ENCODE peak calls at places on chromosome 9, in seven cellular contexts. B is activated T-cell treated with anti-CD3 and anti-CD28 coated beads, Interleukin-2, amount 50 U/mL, for 72 hours; S is posterior cingulate gyrus; L is stimulated activated CD8-positive, alpha-beta memory T cell treated with anti-CD3 and anti-CD28 coated beads, Interleukin-4, amount 100 ng/mL, for 24 hours; G is activated naive CD4-positive, alpha-beta T cell treated with anti-CD3 and anti-CD28 coated beads, Interleukin-2, amount 50 U/mL, for 16 hours; V is SIG-M5; R is fibroblast of mammary gland. P is an unnamed sample.

GRCh38 chr9:81896067-81896466 is 32.2 kb upstream of the SPATA31D4 start:
- DNase-seq in V (no peak), L (no peak), S (no peak), R (no peak), G (no peak), B (no peak), P (no peak)

GRCh38 chr9:87194471-87194870 is 247.2 kb upstream of the GAS1 start:
- DNase-seq in L (no peak), S (no peak), B (no peak), R (peak), V (no peak), G (no peak), P (no peak)

GRCh38 chr9:108811944-108812343 is 43.8 kb downstream of the ACTL7B start:
- DNase-seq in B (no peak), R (no peak), G (no peak), S (no peak), V (no peak), L (no peak), P (no peak)

GRCh38 chr9:33480094-33480493 is 6.4 kb upstream of the NOL6 start:
- DNase-seq in G (no peak), S (no peak), R (no peak), B (no peak), L (no peak), V (no peak), P (no peak)

GRCh38 chr9:137671721-137672120 is 52.9 kb downstream of the EHMT1 start:
- DNase-seq in L (no peak), V (no peak), B (no peak), R (no peak), S (no peak), G (no peak), P (no peak)

GRCh38 chr9:104778802-104779201 is 14.9 kb downstream of the NIPSNAP3B start:
- DNase-seq in G (no peak), V (no peak), L (no peak), R (no peak), B (no peak), S (no peak), P (no peak)

GRCh38 chr9:33146298-33146697 is 20.8 kb downstream of the B4GALT1 start:
- DNase-seq in S (no peak), R (no peak), G (no peak), V (no peak), B (no peak), L (no peak), P (no peak)

GRCh38 chr9:132935021-132935420 is 9.4 kb downstream of the TSC1 start:
- DNase-seq in V (no peak), G (no peak), L (no peak), B (no peak), S (no peak), R (no peak), P (no peak)

GRCh38 chr9:79140751-79141150 is 431.0 kb upstream of the TLE4 start:
- DNase-seq in V (no peak), L (no peak), S (no peak), B (no peak), G (no peak), R (no peak), P (no peak)

GRCh38 chr9:1048853-1049252 is 1.3 kb upstream of the DMRT2 start:
- DNase-seq in L (no peak), B (no peak), R (no peak), G (no peak), V (no peak), S (no peak), P (no peak)

GRCh38 chr9:34590376-34591090 is 1.0 kb upstream of the CNTFR start:
- DNase-seq in V (no peak), S (no peak), G (peak), B (peak), L (no peak), R (peak), P (no peak)

GRCh38 chr9:108836319-108836718 is 19.5 kb downstream of the ACTL7B start:
- DNase-seq in S (no peak), L (no peak), B (no peak), V (no peak), R (no peak), G (no peak), P (no peak)

GRCh38 chr9:114930063-114930812 is at the start of gene TNFSF8:
- DNase-seq in S (no peak), B (peak), G (peak), L (peak), R (no peak), V (no peak), P (no peak)

GRCh38 chr9:92762781-92763708 is 1.6 kb downstream of the BICD2 start:
- DNase-seq in V (no peak), B (peak), G (no peak), S (no peak), L (no peak), R (no peak), P (no peak)

GRCh38 chr9:127021664-127022337 is 100.6 kb downstream of the ANGPTL2 start:
- DNase-seq in V (no peak), G (no peak), S (peak), L (no peak), R (peak), B (no peak), P (peak)

GRCh38 chr9:96293481-96293880 is 8.5 kb downstream of the HSD17B3 start:
- DNase-seq in G (no peak), S (no peak), V (no peak), L (no peak), R (peak), B (no peak), P (no peak)

GRCh38 chr9:102862478-102862877 is 132.7 kb upstream of the CYLC2 start:
- DNase-seq in L (no peak), V (no peak), B (no peak), R (no peak), G (no peak), S (no peak), P (no peak)

GRCh38 chr9:882416-882931 is 41.0 kb downstream of the DMRT1 start:
- DNase-seq in G (no peak), L (no peak), R (no peak), V (no peak), S (no peak), B (no peak), P (no peak)

GRCh38 chr9:78210841-78211301 is 25.0 kb upstream of the CEP78 start:
- DNase-seq in L (no peak), R (no peak), B (no peak), G (no peak), V (no peak), S (no peak), P (no peak)

GRCh38 chr9:98603821-98604383 is 104.8 kb downstream of the GABBR2 start:
- DNase-seq in L (no peak), B (no peak), G (no peak), R (peak), V (no peak), S (peak), P (no peak)

GRCh38 chr9:94139672-94140417 is 55.6 kb downstream of the PTPDC1 start:
- DNase-seq in G (no peak), S (peak), L (no peak), V (no peak), B (no peak), R (peak), P (no peak)

GRCh38 chr9:113987526-113987925 is 90.6 kb downstream of the AMBP start:
- DNase-seq in G (no peak), S (no peak), L (no peak), R (no peak), B (no peak), V (no peak), P (no peak)

GRCh38 chr9:16985559-16986348 is 115.3 kb upstream of the BNC2 start:
- DNase-seq in R (peak), G (no peak), S (no peak), V (no peak), L (no peak), B (no peak), P (no peak)

GRCh38 chr9:101455656-101456235 is 20.2 kb upstream of the ALDOB start:
- DNase-seq in R (peak), V (no peak), L (no peak), G (no peak), B (no peak), S (no peak), P (no peak)

GRCh38 chr9:129597355-129598088 is 23.4 kb downstream of the C9orf50 start:
- DNase-seq in B (peak), S (no peak), R (peak), L (no peak), G (no peak), V (no peak), P (peak)

GRCh38 chr9:385818-386398 is 171.2 kb downstream of the DOCK8 start:
- DNase-seq in S (no peak), L (no peak), V (no peak), R (peak), B (peak), G (no peak), P (no peak)

GRCh38 chr9:92614123-92614510 is 55.8 kb downstream of the IPPK start:
- DNase-seq in R (no peak), S (no peak), L (no peak), V (no peak), G (no peak), B (no peak), P (no peak)

GRCh38 chr9:28779240-28779639 is 1206.0 kb upstream of the C9orf72 start:
- DNase-seq in S (no peak), L (no peak), V (no peak), B (no peak), R (peak), G (no peak), P (no peak)

GRCh38 chr9:108207611-108208051 is 648.2 kb downstream of the ACTL7B start:
- DNase-seq in L (no peak), S (no peak), G (no peak), V (no peak), R (peak), B (no peak), P (no peak)

GRCh38 chr9:121333950-121334773 is 35.9 kb downstream of the STOM start:
- DNase-seq in L (no peak), B (no peak), G (no peak), R (no peak), V (no peak), S (no peak), P (no peak)

GRCh38 chr9:111994831-111995458 is 98.3 kb downstream of the UGCG start:
- DNase-seq in B (no peak), R (no peak), G (no peak), L (no peak), V (no peak), S (no peak), P (no peak)

GRCh38 chr9:83281306-83282255 is 218.6 kb upstream of the RASEF start:
- DNase-seq in R (peak), L (no peak), V (no peak), S (peak), B (no peak), G (no peak), P (peak)

GRCh38 chr9:136840877-136841645 is 1.2 kb upstream of the AJM1 start:
- DNase-seq in G (no peak), L (no peak), B (no peak), S (peak), V (no peak), R (peak), P (peak)

GRCh38 chr9:99391937-99392574 is 170.0 kb downstream of the SEC61B start:
- DNase-seq in S (no peak), V (no peak), G (no peak), L (no peak), B (no peak), R (no peak), P (no peak)